ENCODE peak calls at places on chromosome 22, in four cellular contexts. L is GM23338, G is spleen, H is PC-3. O is an unnamed sample.

GRCh38 chr22:20995329-20996030 is 6.4 kb downstream of the THAP7 start:
- DNase-seq in H (no peak), G (no peak), L (no peak), O (no peak)

GRCh38 chr22:19710020-19710768 is 4.1 kb upstream of the SEPTIN5 start:
- DNase-seq in G (peak), H (no peak), L (no peak), O (no peak)

GRCh38 chr22:17672417-17672991 is 33.9 kb downstream of the BCL2L13 start:
- DNase-seq in L (no peak), H (peak), G (no peak), O (no peak)

GRCh38 chr22:45007247-45007945 is 2.4 kb downstream of the PHF21B start:
- DNase-seq in H (no peak), L (peak), G (no peak), O (no peak)

GRCh38 chr22:18952022-18952421 is 15.9 kb upstream of the PRODH start:
- DNase-seq in L (no peak), H (no peak), G (no peak), O (no peak)

GRCh38 chr22:39478461-39478860 is 21.6 kb downstream of the MGAT3 start:
- DNase-seq in G (no peak), L (peak), H (peak), O (no peak)

GRCh38 chr22:20280866-20281265 is 12.7 kb upstream of the RTN4R start:
- DNase-seq in G (no peak), L (no peak), H (no peak), O (no peak)

GRCh38 chr22:37887610-37888378 is 18.3 kb upstream of the MICALL1 start:
- DNase-seq in G (no peak), L (peak), H (peak), O (no peak)

GRCh38 chr22:50536231-50536630 is 6.4 kb upstream of the TYMP start:
- DNase-seq in G (no peak), L (no peak), H (no peak), O (no peak)

GRCh38 chr22:50532353-50532700 is 2.5 kb upstream of the TYMP start:
- DNase-seq in H (no peak), L (no peak), G (no peak), O (peak)

GRCh38 chr22:50532824-50533344 is 3.1 kb upstream of the TYMP start:
- DNase-seq in H (no peak), G (peak), L (no peak), O (no peak)

GRCh38 chr22:50537765-50538164 is 7.9 kb upstream of the KLHDC7B start:
- DNase-seq in G (peak), L (no peak), H (no peak), O (no peak)

GRCh38 chr22:50535113-50535512 is 5.3 kb upstream of the TYMP start:
- DNase-seq in G (no peak), L (no peak), H (no peak), O (peak)
- H3K4me3 ChIP-seq in G (no peak), L (no peak), H (no peak), O (peak)

DNA sequence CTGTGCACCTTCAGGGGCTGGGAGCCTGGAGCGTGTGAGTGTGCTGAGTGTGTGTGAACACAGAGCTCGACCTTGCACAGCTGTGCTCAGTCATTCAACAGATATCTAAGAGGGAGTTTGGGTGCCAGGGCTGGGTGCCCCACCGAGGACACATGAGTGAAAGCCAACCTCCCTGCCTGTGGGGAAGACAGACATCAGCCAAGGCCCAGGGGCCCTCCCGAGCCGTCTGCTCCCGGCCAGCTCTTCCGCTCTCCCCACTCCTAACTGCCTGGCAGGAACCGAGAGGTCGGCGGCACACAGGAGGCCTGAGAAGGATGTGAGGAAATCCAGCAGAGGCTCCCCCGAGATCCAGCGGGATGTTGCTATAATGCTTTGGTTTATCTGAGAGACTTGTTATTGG is 32.0 kb downstream of the CERK start:
- DNase-seq in H (no peak), L (no peak), G (no peak), O (no peak)
- H3K4me3 ChIP-seq in H (no peak), L (no peak), G (no peak), O (no peak)

GRCh38 chr22:27784099-27784446 is 17.5 kb downstream of the MN1 start:
- DNase-seq in L (no peak), G (no peak), H (no peak), O (no peak)

GRCh38 chr22:27788889-27789288 is 12.7 kb downstream of the MN1 start:
- DNase-seq in L (no peak), G (no peak), H (no peak), O (no peak)

GRCh38 chr22:27783436-27784098 is 18.0 kb downstream of the MN1 start:
- DNase-seq in L (no peak), G (no peak), H (no peak), O (no peak)

GRCh38 chr22:27786253-27786898 is 15.2 kb downstream of the MN1 start:
- DNase-seq in G (no peak), L (no peak), H (no peak), O (no peak)

GRCh38 chr22:27785818-27786217 is 15.7 kb downstream of the MN1 start:
- DNase-seq in G (no peak), L (no peak), H (no peak), O (no peak)
- H3K4me3 ChIP-seq in G (no peak), L (no peak), H (no peak), O (no peak)

DNA sequence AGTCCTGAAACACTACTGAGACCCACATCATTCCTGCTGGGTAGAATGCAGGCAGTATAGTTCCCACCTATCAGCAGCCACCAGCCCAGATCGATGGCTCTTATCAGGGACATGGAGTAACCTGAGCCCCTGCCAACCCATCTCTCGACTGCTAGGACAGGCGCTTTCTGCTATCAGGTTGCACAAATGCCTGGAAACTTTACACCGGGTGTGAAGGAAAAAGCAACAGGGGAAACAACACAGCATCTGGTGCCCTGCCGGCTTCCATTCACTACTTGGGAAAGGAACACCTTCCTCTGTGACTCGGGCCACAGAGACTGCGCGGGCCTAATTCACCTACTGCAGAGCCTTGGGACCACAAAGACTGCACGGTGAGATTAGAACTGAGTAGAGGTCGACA is 18.5 kb downstream of the RBFOX2 start:
- DNase-seq in H (no peak), G (no peak), L (peak), O (no peak)
- H3K4me3 ChIP-seq in H (no peak), G (no peak), L (no peak), O (no peak)